ENCODE peak calls at places on chromosomes 4 and X, in four cellular contexts. One of them, this sample, is unnamed.

GRCh38 chr4:26484032-26484515 is 6.2 kb downstream of the CCKAR start:
- DNase-seq in H1: no peak
- DNase-seq in K562: no peak
- DNase-seq in HepG2: no peak
- DNase-seq in this sample: no peak

GRCh38 chr4:101711590-101712255 is 78.8 kb upstream of the BANK1 start:
- DNase-seq in K562: no peak
- DNase-seq in H1: no peak
- DNase-seq in HepG2: no peak
- DNase-seq in this sample: no peak

GRCh38 chrX:82813671-82814078 is 694.4 kb upstream of the POU3F4 start:
- DNase-seq in H1: no peak
- DNase-seq in HepG2: no peak
- DNase-seq in K562: no peak
- DNase-seq in this sample: peak

GRCh38 chrX:38570396-38570795 is 9.1 kb downstream of the TSPAN7 start:
- DNase-seq in K562: no peak
- DNase-seq in HepG2: no peak
- DNase-seq in H1: no peak
- DNase-seq in this sample: peak

GRCh38 chrX:77960567-77960966 is 8.9 kb downstream of the PGAM4 start:
- DNase-seq in K562: no peak
- DNase-seq in HepG2: no peak
- DNase-seq in H1: no peak
- DNase-seq in this sample: no peak

GRCh38 chr4:130668859-130669258 is 1572.9 kb downstream of the C4orf33 start:
- DNase-seq in HepG2: no peak
- DNase-seq in H1: no peak
- DNase-seq in K562: no peak
- DNase-seq in this sample: no peak

GRCh38 chr4:128727658-128728057 is 81.8 kb upstream of the JADE1 start:
- DNase-seq in K562: no peak
- DNase-seq in HepG2: no peak
- DNase-seq in H1: no peak
- DNase-seq in this sample: no peak

GRCh38 chr4:178329226-178329872 is 887.1 kb upstream of the AGA start:
- DNase-seq in HepG2: no peak
- DNase-seq in K562: no peak
- DNase-seq in H1: no peak
- DNase-seq in this sample: no peak

GRCh38 chr4:30718889-30719252 is 1.3 kb upstream of the PCDH7 start:
- DNase-seq in HepG2: no peak
- DNase-seq in K562: no peak
- DNase-seq in H1: no peak
- DNase-seq in this sample: peak

GRCh38 chr4:183471960-183472708 is 27.7 kb downstream of the CDKN2AIP start:
- DNase-seq in HepG2: peak
- DNase-seq in K562: peak
- DNase-seq in H1: peak
- DNase-seq in this sample: peak

DNA sequence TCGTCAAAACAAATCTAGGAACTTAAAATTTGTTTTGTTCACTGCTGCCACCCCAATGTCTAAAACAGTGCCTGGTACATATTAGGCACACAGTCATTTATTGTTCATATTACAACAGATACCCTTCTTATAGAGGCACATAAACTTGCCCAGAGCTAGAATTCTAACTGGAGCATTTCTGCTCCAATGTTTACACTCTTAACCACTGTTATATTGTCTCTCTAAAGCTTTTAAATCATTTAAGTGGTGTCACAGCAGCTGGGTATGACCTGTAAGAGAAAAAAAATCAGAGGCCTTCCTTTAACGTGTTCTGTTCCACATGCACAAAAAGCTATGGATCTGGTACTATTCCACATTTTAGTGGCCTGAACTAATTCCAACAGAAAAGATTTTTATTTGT is 3.0 kb downstream of the UBE2D3 start:
- DNase-seq in H1: no peak
- DNase-seq in K562: no peak
- DNase-seq in HepG2: no peak
- DNase-seq in this sample: no peak
- TF ChIP-seq RNF2 in H1: no peak
- TF ChIP-seq RNF2 in K562: no peak
- TF ChIP-seq RNF2 in HepG2: no peak
- TF ChIP-seq RNF2 in this sample: no peak

GRCh38 chr4:587671-588350 is 11.7 kb upstream of the TMEM271 start:
- DNase-seq in HepG2: no peak
- DNase-seq in H1: no peak
- DNase-seq in K562: no peak
- DNase-seq in this sample: no peak
- TF ChIP-seq RNF2 in HepG2: no peak
- TF ChIP-seq RNF2 in H1: no peak
- TF ChIP-seq RNF2 in K562: no peak
- TF ChIP-seq RNF2 in this sample: no peak

GRCh38 chr4:71210831-71211230 is 128.0 kb upstream of the SLC4A4 start:
- DNase-seq in H1: no peak
- DNase-seq in K562: no peak
- DNase-seq in HepG2: no peak
- DNase-seq in this sample: no peak

GRCh38 chr4:71209161-71209560 is 129.7 kb upstream of the SLC4A4 start:
- DNase-seq in HepG2: no peak
- DNase-seq in K562: no peak
- DNase-seq in H1: no peak
- DNase-seq in this sample: peak

GRCh38 chr4:71214578-71214977 is 124.2 kb upstream of the SLC4A4 start:
- DNase-seq in K562: no peak
- DNase-seq in H1: no peak
- DNase-seq in HepG2: no peak
- DNase-seq in this sample: no peak

GRCh38 chr4:71211748-71212147 is 127.1 kb upstream of the SLC4A4 start:
- DNase-seq in HepG2: no peak
- DNase-seq in K562: no peak
- DNase-seq in H1: no peak
- DNase-seq in this sample: no peak

DNA sequence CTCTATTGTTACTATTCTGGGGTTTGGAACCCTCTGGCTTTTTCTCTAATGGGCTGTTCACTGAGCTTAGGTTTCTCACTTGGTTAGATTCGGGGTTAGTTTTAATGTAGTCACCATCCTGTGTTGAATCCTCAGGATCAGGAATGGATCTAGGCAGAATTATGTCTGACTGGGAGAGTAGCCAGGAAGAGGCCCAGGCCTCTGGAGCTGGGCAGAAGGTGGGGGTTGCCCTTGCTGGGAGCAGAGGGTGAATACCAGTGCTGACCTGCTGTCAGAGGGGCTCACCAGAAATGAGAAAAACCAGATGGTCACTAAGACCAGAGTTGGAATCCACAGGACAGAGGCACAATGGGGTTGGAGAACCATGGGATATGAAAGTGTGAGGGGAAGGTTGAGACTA is 126.6 kb upstream of the SLC4A4 start:
- DNase-seq in H1: no peak
- DNase-seq in HepG2: no peak
- DNase-seq in K562: no peak
- DNase-seq in this sample: no peak
- TF ChIP-seq RNF2 in H1: no peak
- TF ChIP-seq RNF2 in HepG2: no peak
- TF ChIP-seq RNF2 in K562: no peak
- TF ChIP-seq RNF2 in this sample: no peak

GRCh38 chr4:1471443-1472147 is 65.4 kb upstream of the NKX1-1 start:
- DNase-seq in H1: no peak
- DNase-seq in K562: no peak
- DNase-seq in HepG2: no peak
- DNase-seq in this sample: no peak
- TF ChIP-seq RNF2 in H1: no peak
- TF ChIP-seq RNF2 in K562: no peak
- TF ChIP-seq RNF2 in HepG2: no peak
- TF ChIP-seq RNF2 in this sample: no peak